ENCODE peak calls at places on chromosomes 3 and 15, in nine cellular contexts. E is NCI-H345; Q is effector CD4-positive, alpha-beta T cell; M is heart left ventricle; W is lower leg skin; N is progenitor cell of endocrine pancreas; R is ureter; O is left lobe of liver; J is NCI-H446. F is an unnamed sample.

GRCh38 chr3:195066441-195066841 is 204.5 kb downstream of the XXYLT1 start:
- DNase-seq in E (no peak), Q (no peak), M (no peak), W (no peak), N (no peak), R (no peak), O (no peak), J (no peak), F (no peak)

GRCh38 chr15:40367673-40368611 is 9.9 kb downstream of the DISP2 start:
- DNase-seq in E (no peak), Q (peak; percentile 76), M (peak; percentile 87), W (peak; percentile 73), N (peak; percentile 69), R (peak; percentile 81), O (peak; percentile 90), J (no peak), F (peak; percentile 72)

GRCh38 chr15:57565326-57565725 is 26.4 kb upstream of the MYZAP start:
- DNase-seq in E (peak; percentile 17), Q (peak; percentile 14), M (no peak), W (no peak), N (no peak), R (no peak), O (no peak), J (no peak), F (no peak)

GRCh38 chr15:66753687-66754377 is 51.8 kb downstream of the SMAD6 start:
- DNase-seq in E (no peak), Q (no peak), M (no peak), W (no peak), N (no peak), R (no peak), O (no peak), J (no peak), F (no peak)

GRCh38 chr3:112273536-112273935 is 20.5 kb downstream of the SLC9C1 start:
- DNase-seq in E (no peak), Q (no peak), M (no peak), W (no peak), N (no peak), R (no peak), O (no peak), J (no peak), F (no peak)

GRCh38 chr15:68352401-68353062 is 75.0 kb downstream of the FEM1B start:
- DNase-seq in E (peak; percentile 4), Q (no peak), M (no peak), W (peak; percentile 78), N (no peak), R (peak; percentile 72), O (no peak), J (no peak), F (no peak)

GRCh38 chr3:52780298-52780585 is 2.8 kb downstream of the ITIH1 start:
- DNase-seq in E (no peak), Q (no peak), M (peak; percentile 3), W (no peak), N (no peak), R (no peak), O (no peak), J (no peak), F (no peak)

GRCh38 chr15:29424118-29424517 is 154.5 kb upstream of the NSMCE3 start:
- DNase-seq in E (no peak), Q (no peak), M (no peak), W (no peak), N (no peak), R (no peak), O (no peak), J (no peak), F (no peak)

GRCh38 chr15:80978685-80979084 is 10.9 kb downstream of the MESD start:
- DNase-seq in E (no peak), Q (no peak), M (no peak), W (no peak), N (no peak), R (no peak), O (no peak), J (no peak), F (no peak)

GRCh38 chr3:195117978-195118581 is 152.9 kb downstream of the XXYLT1 start:
- DNase-seq in E (no peak), Q (no peak), M (no peak), W (no peak), N (no peak), R (no peak), O (no peak), J (no peak), F (no peak)

GRCh38 chr3:10557783-10558373 is 52.5 kb upstream of the ATP2B2 start:
- DNase-seq in E (no peak), Q (no peak), M (peak; percentile 1), W (no peak), N (no peak), R (peak; percentile 6), O (no peak), J (no peak), F (no peak)

GRCh38 chr3:57048052-57048671 is 12.3 kb upstream of the SPATA12 start:
- DNase-seq in E (peak; percentile 35), Q (no peak), M (no peak), W (peak; percentile 91), N (no peak), R (peak; percentile 47), O (no peak), J (peak; percentile 43), F (peak; percentile 15)

GRCh38 chr3:127210654-127210943 is 17.7 kb downstream of the PRR23E start:
- DNase-seq in E (no peak), Q (no peak), M (no peak), W (no peak), N (no peak), R (no peak), O (no peak), J (no peak), F (no peak)

GRCh38 chr3:22729212-22729611 is 473.9 kb upstream of the UBE2E2 start:
- DNase-seq in E (no peak), Q (no peak), M (no peak), W (no peak), N (no peak), R (no peak), O (no peak), J (no peak), F (no peak)

GRCh38 chr3:42763023-42763422 is 10.0 kb downstream of the CCDC13 start:
- DNase-seq in E (no peak), Q (no peak), M (no peak), W (no peak), N (no peak), R (no peak), O (no peak), J (no peak), F (no peak)

GRCh38 chr3:46730819-46731218 is 13.2 kb upstream of the PRSS50 start:
- DNase-seq in E (no peak), Q (no peak), M (no peak), W (no peak), N (no peak), R (no peak), O (no peak), J (no peak), F (no peak)

GRCh38 chr3:194128202-194128907 is 7.6 kb upstream of the HES1 start:
- DNase-seq in E (no peak), Q (no peak), M (no peak), W (no peak), N (no peak), R (no peak), O (no peak), J (no peak), F (no peak)

GRCh38 chr3:181054538-181054937 is 65.0 kb upstream of the DNAJC19 start:
- DNase-seq in E (no peak), Q (no peak), M (no peak), W (no peak), N (no peak), R (no peak), O (no peak), J (no peak), F (no peak)

GRCh38 chr3:42936157-42936981 is 30.4 kb downstream of the ZNF662 start:
- DNase-seq in E (no peak), Q (no peak), M (peak; percentile 20), W (no peak), N (no peak), R (no peak), O (no peak), J (no peak), F (no peak)

GRCh38 chr15:65212097-65212496 is 824 bp upstream of the CILP start:
- DNase-seq in E (no peak), Q (no peak), M (no peak), W (no peak), N (no peak), R (no peak), O (no peak), J (no peak), F (peak; percentile 5)

GRCh38 chr3:37243811-37244748 is 69.7 kb upstream of the LRRFIP2 start:
- DNase-seq in E (peak; percentile 8), Q (peak; percentile 9), M (peak; percentile 83), W (peak; percentile 91), N (peak; percentile 30), R (peak; percentile 85), O (peak; percentile 84), J (peak; percentile 23), F (no peak)

GRCh38 chr3:183825380-183826161 is at the start of gene MAP6D1:
- DNase-seq in E (peak; percentile 83), Q (peak; percentile 11), M (peak; percentile 29), W (no peak), N (peak; percentile 57), R (peak; percentile 49), O (peak; percentile 46), J (peak; percentile 41), F (peak; percentile 78)